ENCODE peak calls at places on chromosomes 5 and 9, in eight cellular contexts. D is AG04450, Y is prostate gland, C is dorsolateral prefrontal cortex, I is ovary, B is K562, H is B cell, X is tibial nerve. L is an unnamed sample.

GRCh38 chr5:68336200-68336599 is 120.6 kb downstream of the PIK3R1 start:
- DNase-seq in D (no peak), Y (no peak), C (no peak), I (no peak), B (peak; percentile 56), H (no peak), X (no peak), L (no peak)

GRCh38 chr9:95696701-95697100 is 178.8 kb upstream of the ERCC6L2 start:
- DNase-seq in D (no peak), Y (no peak), C (no peak), I (no peak), B (no peak), H (no peak), X (no peak), L (peak; percentile 52)

GRCh38 chr9:101388507-101388993 is 3.7 kb upstream of the BAAT start:
- DNase-seq in D (no peak), Y (no peak), C (no peak), I (no peak), B (no peak), H (no peak), X (no peak), L (no peak)

GRCh38 chr5:137486707-137487106 is 12.4 kb downstream of the SPOCK1 start:
- DNase-seq in D (no peak), Y (no peak), C (no peak), I (no peak), B (no peak), H (no peak), X (no peak), L (no peak)

GRCh38 chr9:117763314-117763713 is 59.1 kb downstream of the TLR4 start:
- DNase-seq in D (no peak), Y (no peak), C (no peak), I (no peak), B (no peak), H (no peak), X (no peak), L (no peak)

GRCh38 chr9:18826248-18826647 is 206.8 kb downstream of the SAXO1 start:
- DNase-seq in D (no peak), Y (no peak), C (no peak), I (no peak), B (no peak), H (no peak), X (no peak), L (no peak)

GRCh38 chr9:119044801-119045200 is 324.4 kb downstream of the BRINP1 start:
- DNase-seq in D (no peak), Y (no peak), C (no peak), I (no peak), B (no peak), H (no peak), X (no peak), L (no peak)

GRCh38 chr9:76431601-76432000 is 27.4 kb upstream of the GCNT1 start:
- DNase-seq in D (no peak), Y (no peak), C (no peak), I (no peak), B (no peak), H (no peak), X (no peak), L (no peak)

GRCh38 chr9:127981559-127982121 is 851 bp upstream of the EEIG1 start:
- DNase-seq in D (no peak), Y (no peak), C (no peak), I (no peak), B (no peak), H (peak; percentile 3), X (no peak), L (peak; percentile 22)

GRCh38 chr5:96067902-96068614 is 106.4 kb upstream of the ELL2 start:
- DNase-seq in D (peak; percentile 68), Y (peak; percentile 16), C (no peak), I (no peak), B (peak; percentile 57), H (no peak), X (no peak), L (peak; percentile 5)

GRCh38 chr5:53446908-53447307 is 33.5 kb upstream of the FST start:
- DNase-seq in D (no peak), Y (no peak), C (no peak), I (no peak), B (no peak), H (no peak), X (no peak), L (no peak)

GRCh38 chr5:157484768-157485167 is 24.8 kb downstream of the NIPAL4 start:
- DNase-seq in D (no peak), Y (no peak), C (no peak), I (no peak), B (no peak), H (no peak), X (peak; percentile 38), L (no peak)

GRCh38 chr9:33718987-33719386 is 76.4 kb upstream of the PRSS3 start:
- DNase-seq in D (no peak), Y (no peak), C (peak; percentile 39), I (no peak), B (no peak), H (no peak), X (no peak), L (no peak)

GRCh38 chr9:69885474-69885929 is 64.9 kb downstream of the CFAP95 start:
- DNase-seq in D (no peak), Y (no peak), C (no peak), I (no peak), B (no peak), H (no peak), X (no peak), L (no peak)

GRCh38 chr9:69951411-69951810 is 92.2 kb upstream of the MAMDC2 start:
- DNase-seq in D (peak; percentile 52), Y (no peak), C (no peak), I (no peak), B (no peak), H (no peak), X (no peak), L (no peak)

GRCh38 chr9:89398651-89399050 is 80.4 kb downstream of the SECISBP2 start:
- DNase-seq in D (no peak), Y (no peak), C (no peak), I (no peak), B (no peak), H (no peak), X (no peak), L (no peak)

GRCh38 chr5:127088226-127088625 is 14.9 kb upstream of the C5orf63 start:
- DNase-seq in D (peak; percentile 83), Y (no peak), C (no peak), I (no peak), B (no peak), H (no peak), X (no peak), L (no peak)

GRCh38 chr5:81825237-81825636 is 74.3 kb upstream of the SSBP2 start:
- DNase-seq in D (peak; percentile 11), Y (no peak), C (no peak), I (no peak), B (peak; percentile 29), H (no peak), X (peak; percentile 28), L (peak; percentile 14)

GRCh38 chr5:10647640-10648039 is 83.8 kb downstream of the ANKRD33B start:
- DNase-seq in D (no peak), Y (no peak), C (no peak), I (no peak), B (no peak), H (no peak), X (no peak), L (no peak)

GRCh38 chr9:137234758-137235423 is 4.2 kb downstream of the SLC34A3 start:
- DNase-seq in D (no peak), Y (no peak), C (no peak), I (no peak), B (no peak), H (no peak), X (no peak), L (no peak)

GRCh38 chr9:126793686-126794417 is 11.0 kb upstream of the ZBTB43 start:
- DNase-seq in D (no peak), Y (no peak), C (no peak), I (no peak), B (no peak), H (no peak), X (no peak), L (no peak)

DNA sequence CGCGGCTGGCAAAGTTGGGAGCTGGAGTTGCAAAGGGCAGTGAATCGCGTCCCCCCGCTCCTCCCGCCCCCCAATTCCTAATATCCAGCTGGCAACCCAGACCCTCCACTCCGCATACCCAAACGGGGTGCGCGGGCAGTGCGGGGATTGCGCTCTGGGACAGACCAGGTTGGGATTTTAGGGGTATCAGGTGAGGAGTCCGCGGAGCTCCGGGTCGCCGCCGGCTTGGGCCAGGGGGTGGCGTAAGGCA is 553 bp downstream of the IQGAP2 start:
- DNase-seq in D (no peak), Y (peak; percentile 65), C (peak; percentile 44), I (peak; percentile 66), B (no peak), H (no peak), X (no peak), L (no peak)
- TF ChIP-seq CTCF in D (no peak), Y (no peak), C (no peak), I (peak; percentile 11), B (peak; percentile 45), H (no peak), X (no peak), L (no peak)

GRCh38 chr9:133347985-133348762 is at the start of the genes MED22 and RPL7A:
- DNase-seq in D (peak; percentile 91), Y (peak; percentile 94), C (peak; percentile 86), I (peak; percentile 94), B (peak; percentile 96), H (peak; percentile 93), X (peak; percentile 93), L (peak; percentile 98)
- TF ChIP-seq CTCF in D (no peak), Y (no peak), C (no peak), I (peak; percentile 46), B (no peak), H (no peak), X (no peak), L (no peak)

DNA sequence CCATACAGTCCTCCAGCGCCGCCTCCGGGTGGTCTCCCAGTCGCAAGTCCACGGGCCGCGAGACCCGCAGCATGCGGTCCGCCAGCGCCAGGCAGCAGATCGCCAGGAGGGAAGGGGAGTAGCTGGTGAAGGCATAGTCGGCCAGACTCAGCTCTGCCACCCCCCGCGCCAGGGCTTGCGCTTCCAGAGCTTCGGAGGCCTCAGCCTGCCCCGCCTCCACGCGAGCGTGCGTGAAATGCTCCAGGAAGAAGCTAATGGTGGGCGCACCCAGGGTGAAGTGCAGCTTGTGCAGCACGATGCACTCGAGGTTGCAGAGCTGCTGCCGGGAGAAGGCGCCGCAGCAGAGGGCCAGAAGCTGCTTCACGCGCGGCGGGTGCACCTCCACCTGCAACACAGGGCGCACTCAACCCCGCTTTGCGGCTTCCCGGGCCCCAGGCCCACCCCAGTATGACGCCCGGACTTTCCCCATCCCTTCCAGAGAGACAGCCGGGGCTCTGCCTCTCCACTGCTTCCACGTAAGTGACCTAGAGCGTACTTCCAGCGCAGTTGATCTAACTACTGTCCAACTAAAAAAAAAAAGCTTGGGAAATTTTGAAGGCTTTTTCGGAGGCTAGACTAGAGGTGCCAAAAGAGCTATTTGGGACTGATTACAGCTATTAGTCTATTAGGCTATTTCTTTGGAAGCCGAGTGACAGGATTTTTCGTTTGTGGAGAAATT is 1.8 kb downstream of the CCNO start:
- DNase-seq in D (no peak), Y (no peak), C (peak; percentile 44), I (peak; percentile 31), B (no peak), H (no peak), X (no peak), L (peak; percentile 63)
- TF ChIP-seq CTCF in D (no peak), Y (no peak), C (no peak), I (no peak), B (no peak), H (no peak), X (no peak), L (no peak)

DNA sequence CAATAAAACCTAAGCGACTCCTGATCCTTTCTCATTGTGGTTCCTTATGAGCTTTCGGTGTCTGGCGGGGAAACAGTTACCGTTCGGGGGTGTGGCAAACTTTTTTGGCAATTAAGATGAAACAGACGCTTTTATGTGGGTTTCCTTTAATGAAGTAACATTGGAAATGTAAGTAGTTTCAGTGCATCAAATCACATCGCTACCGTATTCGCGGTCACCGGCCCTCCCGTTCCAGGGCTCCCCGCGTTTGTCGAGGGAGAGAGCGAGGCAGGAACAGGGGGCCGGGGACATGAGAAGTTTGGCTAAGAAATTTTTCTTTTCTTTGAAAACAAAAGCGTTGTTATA is 3.9 kb upstream of the IRX2 start:
- DNase-seq in D (no peak), Y (peak; percentile 2), C (no peak), I (no peak), B (no peak), H (no peak), X (no peak), L (no peak)
- TF ChIP-seq CTCF in D (no peak), Y (no peak), C (no peak), I (no peak), B (no peak), H (no peak), X (no peak), L (no peak)

L was measured in mucosa of descending colon.